ENCODE peak calls at places on chromosomes 2 and 18, in four cellular contexts. H is RCC 7860; R is activated naive CD8-positive, alpha-beta T cell treated with anti-CD3 and anti-CD28 coated beads for 36 hours; Z is hippocampal formation. X is an unnamed sample.

GRCh38 chr2:101883860-101884259 is 107.9 kb upstream of the IL1R2 start:
- DNase-seq in Z (no peak), R (peak), H (peak), X (peak)

GRCh38 chr2:96916156-96917007 is 46.5 kb upstream of the SEMA4C start:
- DNase-seq in Z (peak), R (no peak), H (no peak), X (no peak)

GRCh38 chr2:165571477-165571876 is 102.0 kb downstream of the CSRNP3 start:
- DNase-seq in R (no peak), H (no peak), Z (no peak), X (no peak)

GRCh38 chr2:25397777-25398176 is 56.1 kb upstream of the DNMT3A start:
- DNase-seq in H (no peak), Z (no peak), R (no peak), X (no peak)

GRCh38 chr2:63438171-63438570 is 150.1 kb downstream of the WDPCP start:
- DNase-seq in Z (no peak), R (no peak), H (no peak), X (no peak)

GRCh38 chr2:111121028-111121872 is 536 bp downstream of the BCL2L11 start:
- DNase-seq in Z (no peak), H (no peak), R (peak), X (peak)

GRCh38 chr2:105409717-105410116 is 10.9 kb upstream of the FHL2 start:
- DNase-seq in H (peak), Z (peak), R (no peak), X (no peak)

GRCh38 chr2:95062716-95063400 is 37.4 kb downstream of the MAL start:
- DNase-seq in R (no peak), H (no peak), Z (peak), X (no peak)

GRCh38 chr2:85602476-85603234 is at the start of gene TMEM150A:
- DNase-seq in R (peak), H (peak), Z (peak), X (peak)

GRCh38 chr2:53826587-53827397 is 33.0 kb downstream of the GPR75 start:
- DNase-seq in H (no peak), R (no peak), Z (peak), X (no peak)

GRCh38 chr2:27890146-27891062 is at the start of the genes BABAM2 and RBKS:
- DNase-seq in Z (peak), R (peak), H (peak), X (peak)

GRCh38 chr2:1973636-1974035 is 229.3 kb upstream of the PXDN start:
- DNase-seq in Z (no peak), R (no peak), H (no peak), X (no peak)

GRCh38 chr18:36296591-36297418 is 708 bp upstream of the FHOD3 start:
- DNase-seq in Z (peak), H (peak), R (peak), X (peak)

GRCh38 chr2:43210125-43210466 is 16.3 kb downstream of the ZFP36L2 start:
- DNase-seq in R (no peak), H (no peak), Z (no peak), X (no peak)

GRCh38 chr2:239769574-239770145 is 255.5 kb downstream of the NDUFA10 start:
- DNase-seq in H (no peak), Z (no peak), R (no peak), X (no peak)

GRCh38 chr2:176272870-176273269 is 3.6 kb downstream of the MTX2 start:
- DNase-seq in H (no peak), R (no peak), Z (no peak), X (no peak)

GRCh38 chr2:242020196-242021004 is 150.9 kb downstream of the RTP5 start:
- DNase-seq in H (no peak), Z (no peak), R (no peak), X (no peak)

GRCh38 chr18:657311-657997 is at the start of gene TYMS:
- DNase-seq in Z (no peak), R (peak), H (peak), X (peak)

GRCh38 chr2:112187805-112188596 is 49.8 kb downstream of the FBLN7 start:
- DNase-seq in H (peak), Z (no peak), R (peak), X (peak)

GRCh38 chr2:158395166-158395565 is 61.4 kb downstream of the CCDC148 start:
- DNase-seq in H (peak), R (no peak), Z (no peak), X (no peak)

GRCh38 chr2:151150325-151150724 is 111.3 kb downstream of the RBM43 start:
- DNase-seq in H (no peak), R (no peak), Z (no peak), X (no peak)

GRCh38 chr18:25814841-25815458 is 275.5 kb downstream of the SS18 start:
- DNase-seq in Z (peak), R (no peak), H (no peak), X (no peak)

GRCh38 chr18:2002178-2002577 is 569.1 kb downstream of the METTL4 start:
- DNase-seq in R (no peak), Z (no peak), H (no peak), X (no peak)

GRCh38 chr18:73646772-73647171 is 500.9 kb downstream of the FBXO15 start:
- DNase-seq in H (peak), R (no peak), Z (no peak), X (no peak)

GRCh38 chr2:23591111-23591510 is 206.1 kb downstream of the KLHL29 start:
- DNase-seq in H (no peak), Z (no peak), R (no peak), X (no peak)

GRCh38 chr2:241123816-241124536 is 21.9 kb upstream of the MTERF4 start:
- DNase-seq in H (no peak), Z (no peak), R (no peak), X (peak)

GRCh38 chr18:76351961-76352581 is 143.0 kb downstream of the ZNF516 start:
- DNase-seq in R (no peak), Z (no peak), H (peak), X (no peak)